ENCODE peak calls at places on chromosomes 5 and 9, in eight cellular contexts. S is HTR-8/SVneo; E is CD8-positive, alpha-beta memory T cell; M is bronchial epithelial cell; R is fibroblast of pulmonary artery; O is NCI-H1105; W is NB4; X is hypothalamus. J is an unnamed sample.
A peak's percentile ranks its signal among the peaks of the same experiment; 100 is the strongest.

GRCh38 chr9:112002847-112003457 is 106.3 kb downstream of the UGCG start:
- DNase-seq in E (no peak), R (no peak), M (no peak), S (no peak), X (no peak), O (no peak), W (no peak), J (no peak)

GRCh38 chr9:78118742-78119473 is 87.3 kb upstream of the GNAQ start:
- DNase-seq in W (peak; percentile 89), O (no peak), E (no peak), M (peak; percentile 95), X (no peak), R (peak; percentile 60), S (no peak), J (no peak)

GRCh38 chr5:161547573-161548471 is 1.3 kb upstream of the GABRB2 start:
- DNase-seq in R (no peak), M (no peak), X (no peak), O (peak; percentile 3), S (no peak), E (no peak), W (peak; percentile 10), J (no peak)

GRCh38 chr5:123450641-123451421 is 27.6 kb upstream of the CEP120 start:
- DNase-seq in E (no peak), O (peak; percentile 86), R (peak; percentile 67), X (peak; percentile 1), W (no peak), S (no peak), M (peak; percentile 49), J (no peak)

GRCh38 chr9:130421154-130421801 is 23.5 kb upstream of the ASS1 start:
- DNase-seq in S (no peak), E (no peak), R (no peak), W (no peak), M (no peak), X (no peak), O (no peak), J (no peak)

GRCh38 chr9:72271617-72272478 is 93.2 kb downstream of the ZFAND5 start:
- DNase-seq in E (peak; percentile 6), X (peak; percentile 5), W (peak; percentile 44), S (peak; percentile 49), M (peak; percentile 52), O (peak; percentile 39), R (peak; percentile 66), J (no peak)

GRCh38 chr5:1152771-1153282 is 41.0 kb upstream of the SLC12A7 start:
- DNase-seq in R (no peak), S (no peak), M (no peak), O (no peak), X (no peak), E (no peak), W (peak; percentile 42), J (no peak)

GRCh38 chr9:76759726-76760125 is 4.5 kb upstream of the PCA3 start:
- DNase-seq in S (no peak), E (no peak), X (no peak), M (no peak), R (no peak), W (no peak), O (peak; percentile 73), J (no peak)

GRCh38 chr9:90774682-90775081 is 26.9 kb upstream of the SYK start:
- DNase-seq in W (peak; percentile 78), R (no peak), S (no peak), M (peak; percentile 18), E (no peak), X (no peak), O (no peak), J (no peak)

GRCh38 chr5:54753034-54753433 is 232.4 kb downstream of the ESM1 start:
- DNase-seq in X (no peak), R (peak; percentile 56), E (no peak), O (no peak), W (peak; percentile 74), S (no peak), M (peak; percentile 42), J (no peak)

GRCh38 chr5:113089653-113090335 is 113.2 kb downstream of the DCP2 start:
- DNase-seq in R (peak; percentile 32), W (no peak), X (no peak), S (no peak), O (no peak), E (no peak), M (no peak), J (no peak)

GRCh38 chr5:148840531-148840930 is 14.1 kb downstream of the ADRB2 start:
- DNase-seq in R (no peak), X (no peak), M (peak; percentile 52), E (no peak), O (no peak), S (no peak), W (no peak), J (no peak)

GRCh38 chr5:1161108-1161831 is 40.1 kb upstream of the SLC6A19 start:
- DNase-seq in M (peak; percentile 60), X (no peak), O (no peak), W (no peak), R (peak; percentile 22), E (no peak), S (no peak), J (no peak)

GRCh38 chr9:132774886-132775285 is 103.2 kb downstream of the AK8 start:
- DNase-seq in M (no peak), O (no peak), E (no peak), W (no peak), S (no peak), R (no peak), X (no peak), J (no peak)

GRCh38 chr9:96435345-96435744 is 14.6 kb upstream of the HABP4 start:
- DNase-seq in M (peak; percentile 85), W (no peak), X (no peak), E (no peak), R (no peak), O (no peak), S (no peak), J (no peak)

GRCh38 chr9:69874301-69875060 is 53.9 kb downstream of the CFAP95 start:
- DNase-seq in W (no peak), R (peak; percentile 33), M (no peak), S (no peak), O (no peak), E (no peak), X (no peak), J (no peak)

GRCh38 chr9:104093162-104093561 is 947 bp upstream of the SMC2 start:
- DNase-seq in E (no peak), W (peak; percentile 23), M (peak; percentile 29), R (peak; percentile 18), X (no peak), O (no peak), S (no peak), J (no peak)

GRCh38 chr5:113187879-113188278 is 211.3 kb downstream of the DCP2 start:
- DNase-seq in O (no peak), W (peak; percentile 24), M (no peak), X (no peak), R (no peak), E (no peak), S (no peak), J (no peak)

GRCh38 chr9:92976436-92976835 is 29.1 kb downstream of the FGD3 start:
- DNase-seq in R (no peak), M (no peak), S (no peak), O (no peak), W (no peak), X (no peak), E (no peak), J (no peak)

GRCh38 chr9:83701769-83702168 is 6.0 kb downstream of the UBQLN1 start:
- DNase-seq in E (no peak), R (peak; percentile 65), S (peak; percentile 17), M (peak; percentile 63), W (no peak), X (no peak), O (no peak), J (no peak)

J was measured in esophagus squamous epithelium.